ENCODE peak calls at places on chromosomes 12 and 14, in seven cellular contexts. F, D, C, Q, I, H and J are unnamed samples.

GRCh38 chr12:119069029-119069731 is 87.8 kb downstream of the SRRM4 start:
- DNase-seq in I (no peak), D (no peak), Q (peak; percentile 38), H (no peak), F (no peak), C (no peak), J (no peak)

GRCh38 chr14:53581497-53581896 is 375.1 kb downstream of the BMP4 start:
- DNase-seq in D (no peak), F (no peak), C (no peak), H (no peak), Q (no peak), I (no peak), J (no peak)

GRCh38 chr14:99883866-99884650 is 90.8 kb downstream of the EML1 start:
- DNase-seq in F (no peak), H (no peak), D (no peak), I (no peak), Q (no peak), C (no peak), J (no peak)

GRCh38 chr12:68772714-68773113 is 26.7 kb downstream of the SLC35E3 start:
- DNase-seq in C (no peak), D (no peak), F (no peak), H (no peak), Q (no peak), I (no peak), J (no peak)

GRCh38 chr12:3491938-3492867 is 1.2 kb downstream of the PRMT8 start:
- DNase-seq in C (peak; percentile 66), H (peak; percentile 59), Q (peak; percentile 31), I (peak; percentile 75), D (no peak), F (no peak), J (peak; percentile 71)

GRCh38 chr12:13075114-13075471 is 28.4 kb downstream of the GSG1 start:
- DNase-seq in D (no peak), H (no peak), F (no peak), Q (no peak), C (no peak), I (no peak), J (no peak)

GRCh38 chr14:76123426-76124095 is 28.2 kb upstream of the GPATCH2L start:
- DNase-seq in H (no peak), Q (no peak), D (no peak), F (no peak), C (no peak), I (no peak), J (peak; percentile 4)

GRCh38 chr12:46395308-46395707 is 22.7 kb upstream of the SLC38A2 start:
- DNase-seq in H (no peak), F (no peak), Q (no peak), I (no peak), D (no peak), C (no peak), J (no peak)

GRCh38 chr14:54098536-54098935 is 141.9 kb upstream of the BMP4 start:
- DNase-seq in I (no peak), D (no peak), F (no peak), H (no peak), C (peak; percentile 21), Q (no peak), J (no peak)

GRCh38 chr12:85996280-85996679 is 122.2 kb downstream of the NTS start:
- DNase-seq in Q (no peak), H (no peak), C (no peak), D (no peak), I (no peak), F (no peak), J (no peak)

GRCh38 chr12:1398673-1399072 is 195.7 kb downstream of the FBXL14 start:
- DNase-seq in I (no peak), C (no peak), H (no peak), D (no peak), Q (no peak), F (no peak), J (no peak)

GRCh38 chr12:110135012-110135411 is 10.9 kb downstream of the IFT81 start:
- DNase-seq in I (no peak), D (no peak), C (no peak), H (no peak), Q (no peak), F (no peak), J (no peak)

GRCh38 chr14:90109858-90110257 is 48.1 kb downstream of the KCNK13 start:
- DNase-seq in H (no peak), I (no peak), C (no peak), F (no peak), Q (no peak), D (no peak), J (no peak)

DNA sequence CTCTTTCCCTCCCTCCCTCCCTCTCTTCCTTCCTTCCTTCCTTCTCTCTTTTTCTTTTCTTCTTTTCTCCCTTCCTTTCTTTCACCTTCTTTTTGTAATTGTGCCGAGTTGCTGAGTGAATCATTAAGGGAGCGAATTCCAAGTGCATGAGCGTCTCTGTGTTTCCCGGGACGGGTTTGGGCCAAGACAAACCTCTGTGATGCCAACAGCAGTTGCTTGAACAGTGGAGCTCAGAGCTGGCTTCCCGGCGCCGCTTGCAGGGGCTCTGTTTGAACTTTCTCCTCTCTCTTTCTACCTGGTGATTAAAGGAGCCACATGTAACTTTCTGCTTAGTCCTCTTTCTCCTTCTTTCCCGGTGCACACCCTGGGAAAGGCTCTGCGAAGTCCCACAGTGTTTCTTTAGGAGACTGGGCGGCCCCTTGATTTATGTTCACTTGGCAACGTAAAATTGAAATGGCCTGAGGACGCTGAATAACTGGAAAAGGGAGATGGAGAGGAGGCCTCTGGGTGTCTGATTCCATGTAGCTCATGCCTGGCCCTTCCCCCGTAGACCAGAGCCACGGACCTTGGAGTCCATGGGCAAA is 33.7 kb upstream of the MAP1LC3B2 start:
- DNase-seq in D (no peak), Q (peak; percentile 80), C (peak; percentile 89), I (peak; percentile 79), H (peak; percentile 74), F (peak; percentile 47), J (no peak)
- H3K4me3 ChIP-seq in D (no peak overlapping the region), Q (peak overlapping the region; percentile 18), C (peak overlapping the region; percentile 12), I (no peak overlapping the region), H (peak overlapping the region; percentile 32), F (no peak overlapping the region), J (no peak overlapping the region)

DNA sequence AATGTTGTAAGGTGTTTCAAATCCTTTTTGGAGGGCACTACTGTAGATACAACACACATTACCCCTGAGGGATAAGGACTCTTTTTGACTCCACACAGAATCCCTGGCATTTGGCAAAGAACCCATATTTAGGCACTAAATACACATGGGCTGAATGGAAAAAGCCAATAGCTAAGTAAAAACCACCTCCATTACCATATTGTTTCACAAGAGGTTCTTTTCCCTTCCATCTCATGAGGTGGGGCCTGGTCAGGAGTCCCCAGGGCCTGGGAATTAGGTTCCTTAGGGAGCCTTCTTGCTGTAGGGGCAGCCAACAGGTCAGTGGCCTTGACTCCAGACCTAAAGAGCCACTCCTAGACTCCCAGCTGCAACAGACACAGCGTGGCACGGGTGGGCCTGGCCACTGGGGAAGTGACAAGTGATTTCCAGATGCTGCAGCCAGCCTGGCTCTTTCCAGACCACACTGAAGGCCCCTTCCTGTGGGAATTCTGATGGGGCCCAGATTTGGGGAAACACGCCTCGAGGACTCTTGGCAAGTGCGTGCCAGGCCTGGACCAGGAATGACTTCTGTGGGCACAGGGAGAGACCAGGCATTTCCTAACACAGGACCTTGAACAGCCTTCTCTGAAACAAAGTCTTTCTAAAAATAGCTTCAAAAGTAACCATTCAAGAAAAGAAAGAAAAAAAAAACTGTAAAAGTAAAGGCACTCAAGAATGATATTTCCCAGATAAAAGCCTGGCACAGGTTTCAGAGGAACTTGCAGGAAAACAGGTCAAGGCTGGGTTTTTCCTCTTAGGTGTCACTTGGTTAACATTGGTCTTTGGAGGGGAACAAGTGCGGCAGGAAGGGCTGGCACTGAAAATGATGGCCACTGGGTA is 18.1 kb downstream of the SSH1 start:
- DNase-seq in I (no peak), Q (no peak), D (peak; percentile 27), H (peak; percentile 72), C (peak; percentile 20), F (no peak), J (peak; percentile 69)
- H3K27ac ChIP-seq in I (peak overlapping the region; percentile 73), Q (peak overlapping the region; percentile 82), D (peak overlapping the region; percentile 45), H (peak overlapping the region; percentile 97), C (peak overlapping the region; percentile 97), F (peak overlapping the region; percentile 54), J (peak overlapping the region; percentile 94)

DNA sequence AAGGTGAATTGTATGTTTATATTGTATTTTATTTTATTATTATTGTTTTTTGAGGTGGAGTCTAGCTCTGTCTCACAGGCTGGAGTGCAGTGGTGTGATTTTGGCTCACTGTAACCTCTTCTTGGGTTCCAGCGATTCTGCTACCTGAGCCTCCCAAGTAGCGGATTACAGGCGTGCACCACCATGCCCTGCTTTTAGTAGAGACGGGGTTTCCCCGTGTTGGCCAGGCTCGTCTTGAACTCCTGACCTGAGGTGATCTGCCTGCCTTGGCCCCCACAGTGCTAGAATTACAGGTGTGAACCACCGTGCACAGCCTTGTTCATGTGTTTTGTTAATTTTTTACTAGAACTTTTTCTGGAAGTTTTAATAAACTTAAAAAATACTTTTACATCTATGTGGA is 3.8 kb downstream of the ATF7IP start:
- DNase-seq in I (no peak), C (no peak), F (no peak), H (no peak), D (no peak), Q (no peak), J (no peak)
- H3K4me3 ChIP-seq in I (no peak overlapping the region), C (no peak overlapping the region), F (no peak overlapping the region), H (no peak overlapping the region), D (no peak overlapping the region), Q (no peak overlapping the region), J (no peak overlapping the region)

DNA sequence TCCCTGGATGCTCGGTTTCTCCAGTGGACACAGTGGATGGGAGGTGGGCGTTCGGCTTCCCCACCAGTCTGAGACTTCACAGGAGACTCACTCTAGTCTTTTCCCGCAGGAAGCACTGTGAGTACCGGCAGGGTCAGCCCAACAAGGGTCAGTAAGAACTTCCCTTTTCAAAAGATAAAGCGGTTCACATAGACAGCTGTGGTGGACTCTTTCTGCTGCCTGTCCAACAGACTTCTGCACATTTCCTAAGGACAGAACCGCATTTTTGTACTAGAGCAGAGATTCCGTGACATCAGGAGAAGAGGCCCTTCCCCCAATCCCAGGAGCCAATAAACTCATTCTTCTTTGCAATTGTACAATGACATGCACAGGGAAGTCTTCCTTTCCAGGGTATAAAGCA is 10.4 kb downstream of the LTBR start:
- DNase-seq in H (no peak), D (no peak), Q (no peak), I (no peak), C (no peak), F (no peak), J (no peak)
- H3K27ac ChIP-seq in H (no peak overlapping the region), D (no peak overlapping the region), Q (no peak overlapping the region), I (no peak overlapping the region), C (no peak overlapping the region), F (no peak overlapping the region), J (no peak overlapping the region)